ENCODE peak calls at places on chromosome 10, in five cellular contexts. F is GM20000, S is epithelial cell of esophagus, D is hepatocyte, I is endothelial cell. G is an unnamed sample.

GRCh38 chr10:50622497-50623298 is 1.1 kb downstream of the SGMS1 start:
- DNase-seq in F (peak), I (peak), D (peak), S (peak), G (peak)

GRCh38 chr10:49606981-49607535 is 3.1 kb upstream of the SLC18A3 start:
- DNase-seq in I (peak), D (peak), S (peak), F (peak), G (peak)

GRCh38 chr10:25065761-25066476 is 49.5 kb downstream of the THNSL1 start:
- DNase-seq in I (no peak), F (no peak), S (no peak), D (no peak), G (no peak)

GRCh38 chr10:101085846-101086245 is 24.1 kb downstream of the KAZALD1 start:
- DNase-seq in I (no peak), D (no peak), S (peak), F (no peak), G (peak)

GRCh38 chr10:37434091-37434490 is 308.7 kb downstream of the ANKRD30A start:
- DNase-seq in I (no peak), D (no peak), F (no peak), S (peak), G (no peak)

GRCh38 chr10:70590663-70591416 is 11.7 kb downstream of the PRF1 start:
- DNase-seq in S (no peak), D (no peak), I (no peak), F (no peak), G (no peak)

GRCh38 chr10:3757638-3758490 is 27.1 kb downstream of the KLF6 start:
- DNase-seq in F (peak), S (peak), I (no peak), D (no peak), G (no peak)

GRCh38 chr10:120368927-120369326 is 88.1 kb upstream of the PLPP4 start:
- DNase-seq in F (no peak), D (no peak), S (no peak), I (no peak), G (no peak)

GRCh38 chr10:93152136-93152535 is 78.4 kb downstream of the CYP26A1 start:
- DNase-seq in F (no peak), D (no peak), S (peak), I (no peak), G (peak)

GRCh38 chr10:8057636-8058273 is 3.3 kb downstream of the GATA3 start:
- DNase-seq in I (no peak), F (peak), D (peak), S (no peak), G (no peak)

GRCh38 chr10:101682172-101682825 is 12.7 kb downstream of the FBXW4 start:
- DNase-seq in D (no peak), F (no peak), I (no peak), S (no peak), G (no peak)

GRCh38 chr10:12337407-12337806 is 11.9 kb upstream of the CAMK1D start:
- DNase-seq in S (no peak), D (no peak), F (no peak), I (no peak), G (no peak)

GRCh38 chr10:21860718-21861117 is 142.8 kb downstream of the DNAJC1 start:
- DNase-seq in S (peak), F (no peak), D (no peak), I (no peak), G (peak)

GRCh38 chr10:59465089-59465488 is 102.7 kb upstream of the FAM13C start:
- DNase-seq in D (peak), S (peak), I (peak), F (no peak), G (peak)

GRCh38 chr10:22810643-22811254 is 96.4 kb upstream of the PIP4K2A start:
- DNase-seq in S (no peak), D (no peak), I (no peak), F (no peak), G (no peak)

GRCh38 chr10:86348321-86349210 is 18.0 kb downstream of the GRID1 start:
- DNase-seq in I (no peak), F (no peak), S (no peak), D (no peak), G (no peak)

GRCh38 chr10:87036623-87037022 is 16.5 kb downstream of the FAM25A start:
- DNase-seq in S (no peak), I (no peak), D (no peak), F (no peak), G (no peak)

GRCh38 chr10:17431871-17432311 is 22.5 kb downstream of the ST8SIA6 start:
- DNase-seq in D (no peak), I (no peak), F (no peak), S (peak), G (peak)

GRCh38 chr10:111281516-111281915 is 204.7 kb downstream of the ADRA2A start:
- DNase-seq in F (no peak), D (peak), I (peak), S (peak), G (peak)

GRCh38 chr10:33666686-33667480 is 332.4 kb upstream of the NRP1 start:
- DNase-seq in D (no peak), S (no peak), F (no peak), I (no peak), G (peak)

GRCh38 chr10:5469353-5470061 is 29.9 kb downstream of the CALML5 start:
- DNase-seq in S (no peak), I (no peak), F (no peak), D (no peak), G (no peak)

GRCh38 chr10:26386800-26387199 is 51.3 kb upstream of the APBB1IP start:
- DNase-seq in S (no peak), F (no peak), I (no peak), D (no peak), G (peak)

GRCh38 chr10:127833804-127834203 is 58.9 kb downstream of the CLRN3 start:
- DNase-seq in D (no peak), F (no peak), I (no peak), S (no peak), G (no peak)

GRCh38 chr10:35486297-35486991 is 118.7 kb upstream of the GJD4 start:
- DNase-seq in F (no peak), S (no peak), I (no peak), D (no peak), G (no peak)

GRCh38 chr10:94092848-94093247 is 99.1 kb downstream of the PLCE1 start:
- DNase-seq in F (no peak), I (no peak), S (peak), D (no peak), G (peak)

GRCh38 chr10:3786295-3786981 is 1.4 kb upstream of the KLF6 start:
- DNase-seq in S (peak), I (no peak), D (peak), F (no peak), G (peak)

GRCh38 chr10:119677904-119678755 is 26.9 kb downstream of the BAG3 start:
- DNase-seq in S (no peak), D (no peak), I (no peak), F (no peak), G (peak)

GRCh38 chr10:8037941-8038894 is 16.3 kb upstream of the GATA3 start:
- DNase-seq in D (no peak), F (peak), S (no peak), I (no peak), G (no peak)

GRCh38 chr10:35789996-35790395 is 147.9 kb upstream of the FZD8 start:
- DNase-seq in D (no peak), S (peak), F (no peak), I (no peak), G (peak)

GRCh38 chr10:3295501-3296005 is 123.0 kb upstream of the PITRM1 start:
- DNase-seq in S (no peak), F (no peak), I (no peak), D (no peak), G (no peak)

GRCh38 chr10:505459-505858 is 184.0 kb downstream of the DIP2C start:
- DNase-seq in S (no peak), I (no peak), F (no peak), D (no peak), G (no peak)

DNA sequence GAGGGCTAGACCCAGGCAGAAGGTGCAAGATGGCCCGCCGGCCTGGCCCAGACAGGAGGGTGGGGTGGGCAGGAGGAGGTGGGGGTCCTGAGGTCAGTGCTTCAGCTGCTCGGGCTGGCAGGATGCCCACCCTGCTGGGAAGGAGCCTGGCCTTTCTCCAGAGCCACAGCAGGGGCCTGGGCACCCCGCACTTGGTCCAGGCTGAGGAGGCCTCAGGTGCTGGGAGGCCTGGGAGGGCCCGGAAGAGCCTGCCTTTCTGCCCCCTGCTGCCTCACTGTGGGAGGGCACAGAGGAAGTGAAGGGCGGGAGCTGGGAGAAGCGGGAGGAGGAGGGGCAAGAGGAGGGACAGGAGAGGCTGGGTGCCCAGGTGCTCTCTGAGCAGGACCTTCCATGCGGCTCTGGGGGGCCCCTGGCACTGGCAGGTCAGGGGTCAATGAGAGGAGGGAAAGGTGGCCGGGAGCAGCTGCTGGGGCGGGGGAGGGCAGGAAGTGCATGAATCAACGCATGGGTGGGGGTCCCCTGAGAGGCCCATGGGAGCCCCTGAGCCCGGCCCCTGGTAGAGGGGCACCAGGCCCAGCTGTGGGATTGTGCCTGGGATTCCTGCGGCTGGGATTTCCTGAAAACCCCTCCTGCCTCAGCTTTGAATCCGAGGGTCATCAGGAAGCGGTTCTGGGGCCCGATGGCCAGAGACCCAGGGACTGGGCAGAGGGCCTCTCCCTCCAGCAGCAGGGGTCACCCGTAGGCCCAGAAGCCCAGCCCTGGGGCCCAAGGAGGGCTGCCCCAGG is 49.9 kb downstream of the PWWP2B start:
- DNase-seq in F (peak), S (peak), D (peak), I (peak), G (peak)
- TF ChIP-seq CTCF in F (peak), S (peak), D (peak), I (no peak), G (peak)

GRCh38 chr10:97798958-97799565 is 27.3 kb upstream of the SFRP5 start:
- DNase-seq in F (no peak), I (no peak), D (no peak), S (no peak), G (no peak)

GRCh38 chr10:97796651-97797050 is 24.9 kb upstream of the SFRP5 start:
- DNase-seq in F (no peak), S (no peak), I (no peak), D (no peak), G (no peak)

GRCh38 chr10:97800474-97800873 is 28.7 kb upstream of the SFRP5 start:
- DNase-seq in D (no peak), F (no peak), I (no peak), S (no peak), G (no peak)

GRCh38 chr10:97792058-97792721 is 20.4 kb upstream of the SFRP5 start:
- DNase-seq in S (peak), D (peak), F (peak), I (peak), G (peak)

GRCh38 chr10:97795886-97796285 is 24.1 kb upstream of the SFRP5 start:
- DNase-seq in D (no peak), I (no peak), F (no peak), S (no peak), G (no peak)
- TF ChIP-seq CTCF in D (no peak), I (no peak), F (no peak), S (no peak), G (no peak)

DNA sequence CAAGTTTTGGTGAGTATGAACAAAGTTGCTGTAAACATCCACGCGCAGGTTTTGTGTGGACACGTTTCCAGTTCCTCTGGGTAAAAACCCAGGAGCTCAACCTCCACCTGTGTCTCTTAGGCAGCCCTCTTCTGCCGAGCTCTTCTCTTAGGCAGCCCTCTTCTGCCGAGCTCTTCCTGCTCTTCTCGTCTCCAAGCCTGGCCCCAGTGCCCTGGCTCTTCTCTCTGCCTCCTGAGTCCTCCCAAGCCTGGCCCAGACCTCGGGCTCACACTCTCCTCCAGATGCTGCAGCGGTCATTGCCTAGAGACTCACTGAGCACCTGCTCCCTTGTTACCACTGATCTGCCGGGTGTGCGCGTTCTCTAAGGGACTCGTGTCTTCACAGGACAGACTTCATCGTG is 38.7 kb upstream of the BNIP3 start:
- DNase-seq in F (peak), S (no peak), D (no peak), I (no peak), G (no peak)
- TF ChIP-seq CTCF in F (no peak), S (no peak), D (no peak), I (no peak), G (no peak)

GRCh38 chr10:123786896-123787295 is 104.7 kb downstream of the CPXM2 start:
- DNase-seq in I (no peak), F (no peak), D (no peak), S (no peak), G (no peak)

GRCh38 chr10:123790132-123790885 is 101.3 kb downstream of the CPXM2 start:
- DNase-seq in F (no peak), D (peak), I (no peak), S (no peak), G (no peak)

GRCh38 chr10:123788981-123789380 is 102.6 kb downstream of the CPXM2 start:
- DNase-seq in F (no peak), S (no peak), D (no peak), I (no peak), G (no peak)

GRCh38 chr10:123786306-123786705 is 105.3 kb downstream of the CPXM2 start:
- DNase-seq in D (no peak), I (no peak), F (no peak), S (no peak), G (no peak)

GRCh38 chr10:123787566-123787965 is 104.0 kb downstream of the CPXM2 start:
- DNase-seq in D (no peak), I (no peak), F (no peak), S (no peak), G (no peak)
- TF ChIP-seq CTCF in D (no peak), I (no peak), F (no peak), S (no peak), G (no peak)

GRCh38 chr10:71725998-71726672 is 6.6 kb upstream of the C10orf105 start:
- DNase-seq in F (peak), D (peak), I (peak), S (peak), G (peak)
- TF ChIP-seq CTCF in F (peak), D (peak), I (peak), S (no peak), G (peak)

G was measured in fibroblast of mammary gland.